ENCODE peak calls at places on chromosomes 7 and 10, in ten cellular contexts. U is prostate gland, X is sigmoid colon, K is suprapubic skin, M is MM.1S, L is tibial artery, C is esophagus squamous epithelium, H is heart left ventricle, S is IMR-90, G is NT2/D1. T is an unnamed sample.

GRCh38 chr7:140441519-140441918 is 37.7 kb downstream of the RAB19 start:
- DNase-seq in C (no peak), U (no peak), K (no peak), M (no peak), H (no peak), S (no peak), X (no peak), L (no peak), G (no peak), T (no peak)

GRCh38 chr10:131141207-131141606 is 170.3 kb downstream of the TCERG1L start:
- DNase-seq in G (no peak), S (no peak), U (no peak), M (no peak), L (no peak), K (no peak), C (no peak), H (no peak), X (no peak), T (no peak)

GRCh38 chr10:82982110-82982608 is 1107.2 kb downstream of the NRG3 start:
- DNase-seq in G (no peak), U (no peak), H (no peak), K (no peak), X (no peak), L (no peak), S (peak; percentile 87), C (no peak), M (no peak), T (no peak)

GRCh38 chr7:108770981-108771728 is 201.5 kb downstream of the DNAJB9 start:
- DNase-seq in G (no peak), H (no peak), S (no peak), K (no peak), L (no peak), X (no peak), M (no peak), C (no peak), U (no peak), T (no peak)

GRCh38 chr7:75563171-75563570 is 71.1 kb downstream of the SPDYE5 start:
- DNase-seq in U (no peak), X (no peak), C (no peak), M (no peak), G (no peak), H (no peak), K (no peak), L (no peak), S (no peak), T (no peak)

GRCh38 chr7:111630862-111631261 is 68.6 kb upstream of the IMMP2L start:
- DNase-seq in C (no peak), K (no peak), X (no peak), G (no peak), U (no peak), M (no peak), S (no peak), L (no peak), H (no peak), T (no peak)

GRCh38 chr10:110258542-110258941 is 46.2 kb downstream of the SMNDC1 start:
- DNase-seq in X (no peak), H (no peak), K (no peak), S (no peak), U (no peak), L (no peak), G (no peak), M (no peak), C (no peak), T (no peak)

GRCh38 chr7:80521809-80522208 is 9.9 kb upstream of the GNAT3 start:
- DNase-seq in K (no peak), M (no peak), U (no peak), C (no peak), L (no peak), S (no peak), G (no peak), X (no peak), H (no peak), T (no peak)

DNA sequence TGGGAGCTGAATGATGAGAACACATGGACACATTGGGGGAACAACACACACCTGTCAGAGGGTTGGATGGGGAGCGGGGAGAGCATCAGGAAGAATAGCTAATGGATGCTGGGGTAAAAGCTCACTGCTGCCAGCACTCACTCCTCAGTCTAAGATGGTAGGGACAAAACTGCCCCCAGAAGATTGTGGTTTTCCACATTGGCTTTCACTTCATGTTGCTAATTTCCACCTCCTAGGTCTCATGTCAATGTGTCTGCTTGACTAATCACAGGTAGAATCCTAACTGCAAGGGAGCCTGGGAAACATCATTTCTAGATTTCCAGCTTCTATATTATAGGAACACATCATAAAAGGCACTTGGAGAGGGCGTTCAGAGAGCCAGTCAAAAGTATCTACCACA is 22.6 kb downstream of the APBB1IP start:
- DNase-seq in K (no peak), M (no peak), S (no peak), G (no peak), X (no peak), H (no peak), L (no peak), U (no peak), C (no peak), T (no peak)
- H3K36me3 ChIP-seq in K (no peaks in the 10 kb centered on the region), M (no peaks in the 10 kb centered on the region), S (no peaks in the 10 kb centered on the region), G (no peaks in the 10 kb centered on the region), X (no peaks in the 10 kb centered on the region), H (no peaks in the 10 kb centered on the region), L (no peaks in the 10 kb centered on the region), U (no peaks in the 10 kb centered on the region), C (no peaks in the 10 kb centered on the region), T (peaks cover 78% of the 10 kb centered on the region)

GRCh38 chr7:129014501-129015101 is 40.3 kb downstream of the TNPO3 start:
- DNase-seq in X (no peak), C (no peak), K (no peak), M (no peak), U (no peak), L (no peak), H (no peak), S (no peak), G (no peak), T (no peak)

GRCh38 chr7:129010075-129010474 is 44.8 kb downstream of the TNPO3 start:
- DNase-seq in H (no peak), K (no peak), M (no peak), L (no peak), C (no peak), S (no peak), U (no peak), X (no peak), G (no peak), T (peak; percentile 15)

GRCh38 chr7:129013048-129013721 is 41.7 kb downstream of the TNPO3 start:
- DNase-seq in G (no peak), S (no peak), L (no peak), M (no peak), K (no peak), C (no peak), H (no peak), X (no peak), U (no peak), T (no peak)

GRCh38 chr7:129009437-129009836 is 45.5 kb downstream of the TNPO3 start:
- DNase-seq in C (no peak), H (no peak), L (no peak), U (no peak), M (no peak), G (no peak), K (no peak), S (no peak), X (no peak), T (peak; percentile 91)

DNA sequence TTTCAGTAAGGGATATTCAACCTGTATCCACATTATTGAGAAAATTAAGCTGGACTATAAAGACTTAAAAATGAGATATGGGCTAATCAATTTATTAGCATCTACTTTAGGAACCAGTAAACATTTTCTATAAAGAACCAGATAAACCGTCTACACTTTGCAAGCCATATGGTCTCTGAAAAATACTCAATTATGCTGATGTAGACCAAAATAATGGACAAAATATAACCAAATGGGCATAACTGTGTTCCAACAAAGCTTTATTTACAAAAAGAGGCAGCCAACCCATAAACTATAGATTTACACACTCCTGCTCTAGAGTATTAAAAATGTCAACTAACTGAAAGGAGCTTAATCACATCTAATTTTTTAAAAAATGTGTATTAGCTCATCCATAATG is 42.3 kb downstream of the TNPO3 start:
- DNase-seq in H (no peak), M (no peak), U (no peak), G (no peak), S (no peak), C (no peak), L (no peak), X (no peak), K (no peak), T (no peak)
- H3K36me3 ChIP-seq in H (peaks cover 79% of the 10 kb centered on the region), M (peaks cover 15% of the 10 kb centered on the region), U (peaks cover 12% of the 10 kb centered on the region), G (peaks cover 34% of the 10 kb centered on the region), S (peaks cover 17% of the 10 kb centered on the region), C (peaks cover 84% of the 10 kb centered on the region), L (peaks cover 50% of the 10 kb centered on the region), X (peaks cover 9% of the 10 kb centered on the region), K (peaks cover 54% of the 10 kb centered on the region), T (peaks cover 85% of the 10 kb centered on the region)

GRCh38 chr7:851204-851603 is 18.9 kb downstream of the SUN1 start:
- DNase-seq in L (no peak), C (no peak), M (no peak), K (no peak), S (no peak), X (no peak), H (peak; percentile 58), U (no peak), G (no peak), T (no peak)

GRCh38 chr7:849781-850180 is 17.5 kb downstream of the SUN1 start:
- DNase-seq in L (no peak), G (no peak), H (peak; percentile 46), K (no peak), X (no peak), M (no peak), S (no peak), C (no peak), U (no peak), T (no peak)

GRCh38 chr7:845091-845490 is 12.8 kb downstream of the SUN1 start:
- DNase-seq in L (no peak), U (no peak), K (no peak), C (no peak), G (no peak), M (no peak), X (no peak), S (no peak), H (no peak), T (no peak)

GRCh38 chr7:845731-846130 is 13.5 kb downstream of the SUN1 start:
- DNase-seq in L (no peak), G (no peak), K (no peak), U (no peak), S (no peak), H (no peak), X (no peak), C (no peak), M (no peak), T (no peak)

DNA sequence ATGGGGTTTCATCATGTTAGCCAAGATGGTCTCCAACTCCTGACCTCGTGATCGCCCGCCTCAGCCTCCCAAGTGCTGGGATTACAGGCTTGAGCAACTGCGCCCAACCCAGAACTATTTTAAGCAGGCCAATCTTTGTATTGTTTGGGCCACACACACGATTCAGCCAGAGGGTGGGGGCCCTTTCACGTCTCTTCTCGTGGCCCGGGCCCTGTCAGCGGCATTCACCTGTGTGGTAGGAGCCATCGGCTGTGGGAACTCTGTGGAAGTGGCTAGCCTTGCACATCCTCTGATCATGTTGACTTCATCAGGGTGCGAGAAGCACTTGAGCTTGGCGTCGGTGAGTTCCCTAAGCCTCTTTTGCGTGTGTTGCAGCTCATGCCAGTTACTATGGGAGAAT is 16.9 kb downstream of the SUN1 start:
- DNase-seq in X (no peak), L (no peak), G (no peak), S (no peak), K (no peak), M (no peak), C (no peak), U (no peak), H (peak; percentile 28), T (no peak)
- H3K36me3 ChIP-seq in X (peaks cover 45% of the 10 kb centered on the region), L (peaks cover 86% of the 10 kb centered on the region), G (peaks cover 80% of the 10 kb centered on the region), S (peaks cover 48% of the 10 kb centered on the region), K (peaks cover 71% of the 10 kb centered on the region), M (no peaks in the 10 kb centered on the region), C (peaks cover 98% of the 10 kb centered on the region), U (peaks cover 13% of the 10 kb centered on the region), H (peaks cover 89% of the 10 kb centered on the region), T (peaks cover 51% of the 10 kb centered on the region)

DNA sequence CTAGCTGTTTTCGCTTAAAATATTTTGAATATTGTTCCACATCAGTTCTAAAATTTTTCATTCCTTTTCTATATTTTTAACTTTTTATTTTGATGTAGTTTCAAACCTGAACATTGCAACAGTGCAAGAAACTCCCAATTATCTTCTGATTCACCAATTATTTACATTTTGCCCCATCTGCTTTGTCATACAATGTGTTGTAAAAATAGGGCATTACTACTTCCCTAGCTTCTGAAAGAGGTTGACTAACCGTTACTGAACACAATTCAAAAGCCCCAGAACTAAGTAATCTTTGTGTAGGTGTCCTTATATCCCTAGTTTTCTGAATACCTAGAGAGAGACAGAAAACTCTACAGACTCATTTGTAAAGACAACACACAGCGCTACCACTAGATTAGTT is 86.7 kb downstream of the AVL9 start:
- DNase-seq in H (no peak), C (no peak), X (no peak), K (no peak), S (peak; percentile 35), U (no peak), G (no peak), L (no peak), M (no peak), T (no peak)
- H3K36me3 ChIP-seq in H (peaks cover 75% of the 10 kb centered on the region), C (peaks cover 96% of the 10 kb centered on the region), X (peaks cover 18% of the 10 kb centered on the region), K (peaks cover 80% of the 10 kb centered on the region), S (peaks cover 35% of the 10 kb centered on the region), U (no peaks in the 10 kb centered on the region), G (peaks cover 56% of the 10 kb centered on the region), L (peaks cover 92% of the 10 kb centered on the region), M (peaks cover 10% of the 10 kb centered on the region), T (peaks cover 89% of the 10 kb centered on the region)